ENCODE peak calls at places on chromosomes 12 and 14, in six cellular contexts. R is neural progenitor cell, J is thoracic aorta, M is tibial artery, U is colonic mucosa, P is GM12878. W is an unnamed sample.

GRCh38 chr12:75205556-75205955 is 4.1 kb downstream of the KCNC2 start:
- DNase-seq in R (no peak), J (no peak), M (no peak), U (no peak), P (no peak), W (no peak)

GRCh38 chr14:44712095-44712822 is 205.2 kb upstream of the FSCB start:
- DNase-seq in R (peak), J (no peak), M (no peak), U (no peak), P (no peak), W (no peak)

GRCh38 chr14:101068293-101068957 is 164.9 kb upstream of the RTL1 start:
- DNase-seq in R (no peak), J (no peak), M (peak), U (no peak), P (no peak), W (no peak)

GRCh38 chr14:101944451-101944850 is 19.9 kb upstream of the DYNC1H1 start:
- DNase-seq in R (no peak), J (no peak), M (no peak), U (no peak), P (no peak), W (no peak)

GRCh38 chr12:83210933-83211332 is 524.2 kb downstream of the TMTC2 start:
- DNase-seq in R (peak), J (no peak), M (no peak), U (no peak), P (no peak), W (no peak)

GRCh38 chr12:99522456-99522855 is 125.1 kb upstream of the GARIN6 start:
- DNase-seq in R (no peak), J (no peak), M (no peak), U (no peak), P (no peak), W (no peak)

GRCh38 chr14:78805586-78805985 is 635.4 kb downstream of the NRXN3 start:
- DNase-seq in R (no peak), J (no peak), M (no peak), U (no peak), P (no peak), W (no peak)

GRCh38 chr12:19967486-19967885 is 400.9 kb upstream of the PDE3A start:
- DNase-seq in R (no peak), J (no peak), M (no peak), U (no peak), P (peak), W (no peak)

GRCh38 chr12:77924703-77925102 is 94.0 kb downstream of the NAV3 start:
- DNase-seq in R (no peak), J (no peak), M (no peak), U (no peak), P (no peak), W (no peak)

GRCh38 chr14:101590616-101591015 is 29.3 kb downstream of the DIO3 start:
- DNase-seq in R (no peak), J (no peak), M (no peak), U (no peak), P (no peak), W (no peak)

GRCh38 chr12:67220065-67220464 is 49.1 kb upstream of the CAND1 start:
- DNase-seq in R (peak), J (no peak), M (no peak), U (no peak), P (no peak), W (no peak)

GRCh38 chr14:73026243-73026844 is 562 bp downstream of the ZFYVE1 start:
- DNase-seq in R (no peak), J (peak), M (no peak), U (no peak), P (no peak), W (no peak)

GRCh38 chr12:108029081-108029790 is 99.9 kb upstream of the WSCD2 start:
- DNase-seq in R (no peak), J (no peak), M (no peak), U (no peak), P (no peak), W (no peak)

GRCh38 chr14:35285168-35285990 is 6.8 kb upstream of the PSMA6 start:
- DNase-seq in R (no peak), J (no peak), M (no peak), U (no peak), P (peak), W (no peak)

GRCh38 chr14:96102071-96102856 is 63.1 kb downstream of the C14orf132 start:
- DNase-seq in R (no peak), J (no peak), M (peak), U (no peak), P (no peak), W (no peak)
- TF ChIP-seq CTCF in R (no peak), J (no peak), M (no peak), U (no peak), P (no peak), W (no peak)

DNA sequence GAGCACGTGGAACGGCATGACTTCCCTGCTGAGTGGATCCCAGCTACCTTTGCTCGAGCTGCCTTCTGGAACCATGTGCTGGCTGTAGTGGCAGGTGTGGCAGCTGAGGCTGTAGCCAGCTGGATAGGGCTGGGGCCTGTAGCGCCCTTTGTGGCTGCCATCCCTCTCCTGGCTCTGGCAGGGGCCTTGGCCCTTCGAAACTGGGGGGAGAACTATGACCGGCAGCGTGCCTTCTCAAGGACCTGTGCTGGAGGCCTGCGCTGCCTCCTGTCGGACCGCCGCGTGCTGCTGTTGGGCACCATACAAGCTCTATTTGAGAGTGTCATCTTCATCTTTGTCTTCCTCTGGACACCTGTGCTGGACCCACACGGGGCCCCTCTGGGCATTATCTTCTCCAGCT is 14.8 kb upstream of the ESPL1 start:
- DNase-seq in R (no peak), J (no peak), M (no peak), U (no peak), P (no peak), W (no peak)
- H3K4me3 ChIP-seq in R (no peak), J (peak), M (no peak), U (no peak), P (peak), W (no peak)

GRCh38 chr12:54230555-54230954 is 41.8 kb upstream of the SMUG1 start:
- DNase-seq in R (no peak), J (no peak), M (no peak), U (no peak), P (no peak), W (no peak)

GRCh38 chr12:54229624-54230212 is 40.9 kb upstream of the SMUG1 start:
- DNase-seq in R (no peak), J (no peak), M (no peak), U (no peak), P (no peak), W (peak)

GRCh38 chr12:54231236-54231635 is 42.5 kb upstream of the SMUG1 start:
- DNase-seq in R (no peak), J (no peak), M (no peak), U (no peak), P (no peak), W (no peak)

GRCh38 chr12:54228471-54228870 is 39.7 kb upstream of the SMUG1 start:
- DNase-seq in R (no peak), J (no peak), M (no peak), U (no peak), P (no peak), W (no peak)

DNA sequence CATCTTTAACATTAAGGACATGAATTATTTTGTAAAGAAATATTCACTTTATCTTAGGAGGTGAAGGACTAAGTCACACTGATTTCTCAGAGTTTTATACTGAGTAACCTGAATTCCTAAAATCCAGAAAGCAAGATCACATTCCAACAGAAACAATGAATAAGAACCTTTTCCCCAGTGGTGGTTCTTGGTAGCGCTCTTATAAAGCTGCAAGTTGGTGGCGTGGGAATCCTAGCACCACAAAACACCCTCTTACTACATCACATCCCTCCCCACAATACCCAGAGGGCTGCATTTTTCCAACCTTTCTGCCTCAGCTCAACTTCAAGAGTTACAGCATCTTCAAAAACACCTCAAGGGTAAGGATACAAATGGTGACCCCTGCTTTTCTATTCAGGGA is 44.0 kb upstream of the SMUG1 start:
- DNase-seq in R (no peak), J (no peak), M (no peak), U (no peak), P (no peak), W (no peak)
- TF ChIP-seq CTCF in R (peak), J (peak), M (peak), U (no peak), P (no peak), W (no peak)

GRCh38 chr12:68529466-68529865 is 81.2 kb upstream of the RAP1B start:
- DNase-seq in R (no peak), J (no peak), M (no peak), U (no peak), P (no peak), W (no peak)

GRCh38 chr12:68529869-68530268 is 80.8 kb upstream of the RAP1B start:
- DNase-seq in R (no peak), J (no peak), M (no peak), U (no peak), P (no peak), W (no peak)

GRCh38 chr12:68530965-68531364 is 79.7 kb upstream of the RAP1B start:
- DNase-seq in R (no peak), J (peak), M (peak), U (no peak), P (no peak), W (no peak)

GRCh38 chr12:68532204-68532886 is 78.4 kb upstream of the RAP1B start:
- DNase-seq in R (no peak), J (no peak), M (no peak), U (no peak), P (no peak), W (no peak)

GRCh38 chr12:68530299-68530698 is 80.4 kb upstream of the RAP1B start:
- DNase-seq in R (no peak), J (no peak), M (no peak), U (no peak), P (no peak), W (no peak)
- H3K4me3 ChIP-seq in R (no peak), J (no peak), M (no peak), U (no peak), P (no peak), W (no peak)

GRCh38 chr14:106377432-106377831 is 851.0 kb downstream of the TMEM121 start:
- DNase-seq in R (no peak), J (no peak), M (no peak), U (no peak), P (no peak), W (no peak)

GRCh38 chr14:106378191-106378590 is 851.8 kb downstream of the TMEM121 start:
- DNase-seq in R (no peak), J (no peak), M (no peak), U (no peak), P (no peak), W (no peak)

GRCh38 chr14:106372870-106373657 is 846.7 kb downstream of the TMEM121 start:
- DNase-seq in R (no peak), J (no peak), M (no peak), U (peak), P (no peak), W (no peak)
- TF ChIP-seq CTCF in R (peak), J (peak), M (no peak), U (peak), P (peak), W (peak)

GRCh38 chr14:47227051-47227600 is 448.3 kb downstream of the MDGA2 start:
- DNase-seq in R (no peak), J (no peak), M (no peak), U (no peak), P (no peak), W (no peak)
- H3K4me3 ChIP-seq in R (no peak), J (no peak), M (no peak), U (no peak), P (no peak), W (no peak)

DNA sequence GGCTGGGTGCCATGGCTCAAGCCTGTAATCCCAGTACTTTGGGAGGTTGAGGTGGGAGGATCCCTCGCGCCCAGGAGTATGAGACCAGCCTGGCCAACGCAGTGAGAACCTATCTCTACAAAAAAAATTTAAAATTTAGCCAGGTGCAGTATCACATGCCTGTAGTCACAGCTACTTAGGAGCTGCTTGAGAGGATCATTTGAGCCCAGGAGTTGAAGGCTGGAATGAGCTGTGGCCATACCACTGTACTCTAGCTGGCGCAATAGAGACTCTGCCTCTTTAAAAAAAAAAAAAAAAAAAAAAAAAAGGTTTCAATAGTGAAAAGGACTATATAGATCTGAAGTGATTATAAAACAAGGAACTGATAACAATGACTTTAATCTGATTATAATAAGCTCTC is 13.5 kb downstream of the PSMA3 start:
- DNase-seq in R (no peak), J (no peak), M (no peak), U (no peak), P (no peak), W (no peak)
- TF ChIP-seq CTCF in R (no peak), J (no peak), M (no peak), U (no peak), P (no peak), W (no peak)

GRCh38 chr14:20873370-20874177 is 17.6 kb upstream of the RNASE3 start:
- DNase-seq in R (peak), J (peak), M (peak), U (peak), P (no peak), W (peak)
- H3K4me3 ChIP-seq in R (peak), J (peak), M (no peak), U (no peak), P (no peak), W (peak)